ENCODE peak calls at places on chromosomes 1 and 21, in ten cellular contexts. C is stimulated activated CD8-positive, alpha-beta memory T cell treated with anti-CD3 and anti-CD28 coated beads, Interleukin-2, amount 100 ng/mL, for 48 hours; D is AG08396; X is activated T-helper 1 cell treated with Interleukin-2 at 50 U/mL for 16 hours; N is hepatocyte; U is GM13976; S is activated CD8-positive, alpha-beta memory T cell treated with anti-CD3 and anti-CD28 coated beads for 24 hours; G is NCI-H1048; Q is T-helper 1 cell; W is substantia nigra. K is an unnamed sample.

GRCh38 chr21:39020751-39021474 is 162.3 kb downstream of the PSMG1 start:
- DNase-seq in C (no peak), N (no peak), X (no peak), W (no peak), U (no peak), Q (no peak), G (no peak), S (no peak), D (peak), K (no peak)

GRCh38 chr21:32584472-32584871 is 851 bp downstream of the TCP10L start:
- DNase-seq in S (no peak), X (no peak), N (no peak), C (no peak), Q (no peak), U (no peak), D (no peak), G (no peak), W (no peak), K (no peak)

GRCh38 chr1:54875000-54875399 is 12.0 kb downstream of the DHCR24 start:
- DNase-seq in G (no peak), S (no peak), X (no peak), N (no peak), D (no peak), C (no peak), U (no peak), Q (no peak), W (no peak), K (no peak)

GRCh38 chr1:171266930-171267329 is 18.6 kb downstream of the FMO1 start:
- DNase-seq in X (no peak), G (no peak), C (no peak), Q (no peak), U (no peak), D (no peak), W (no peak), N (no peak), S (no peak), K (no peak)

GRCh38 chr21:44792653-44793052 is 9.0 kb downstream of the UBE2G2 start:
- DNase-seq in X (no peak), S (no peak), G (no peak), Q (no peak), D (no peak), U (no peak), N (no peak), W (no peak), C (no peak), K (no peak)

GRCh38 chr1:30765610-30766434 is 8.2 kb upstream of the LAPTM5 start:
- DNase-seq in U (peak), Q (no peak), X (no peak), C (no peak), S (no peak), D (no peak), G (no peak), N (no peak), W (no peak), K (no peak)

GRCh38 chr1:207463021-207463420 is 8.9 kb downstream of the CR2 start:
- DNase-seq in U (no peak), X (no peak), D (peak), S (no peak), Q (no peak), G (no peak), C (no peak), W (no peak), N (no peak), K (no peak)

GRCh38 chr1:231807498-231807897 is 180.9 kb downstream of the DISC1 start:
- DNase-seq in G (no peak), X (no peak), Q (no peak), S (no peak), U (no peak), W (no peak), C (no peak), N (no peak), D (no peak), K (no peak)

GRCh38 chr1:231616667-231617066 is 9.9 kb upstream of the DISC1 start:
- DNase-seq in W (no peak), D (no peak), U (no peak), X (no peak), G (no peak), N (no peak), Q (no peak), S (no peak), C (no peak), K (no peak)

GRCh38 chr1:1867164-1867563 is 23.7 kb downstream of the GNB1 start:
- DNase-seq in Q (no peak), X (no peak), U (no peak), C (no peak), G (no peak), N (no peak), D (no peak), S (no peak), W (no peak), K (no peak)

GRCh38 chr1:237492359-237492758 is 398.4 kb downstream of the ZP4 start:
- DNase-seq in N (no peak), W (no peak), X (no peak), U (no peak), Q (no peak), S (no peak), G (no peak), D (no peak), C (no peak), K (no peak)

GRCh38 chr1:112935474-112936289 is 20.3 kb downstream of the SLC16A1 start:
- DNase-seq in S (no peak), X (no peak), U (no peak), C (no peak), G (no peak), N (no peak), W (no peak), Q (no peak), D (no peak), K (no peak)

GRCh38 chr1:12528021-12528852 is 89.8 kb downstream of the DHRS3 start:
- DNase-seq in S (no peak), N (peak), W (no peak), C (no peak), U (no peak), G (no peak), Q (no peak), X (no peak), D (peak), K (peak)

GRCh38 chr1:244989813-244990212 is 125.5 kb upstream of the HNRNPU start:
- DNase-seq in X (no peak), N (no peak), S (no peak), G (no peak), D (no peak), C (no peak), Q (no peak), W (no peak), U (no peak), K (no peak)

GRCh38 chr21:25881524-25882376 is 147.0 kb downstream of the GABPA start:
- DNase-seq in W (no peak), N (peak), U (peak), X (peak), C (peak), D (peak), S (peak), Q (peak), G (peak), K (peak)

GRCh38 chr21:44368711-44369446 is 15.5 kb downstream of the TRPM2 start:
- DNase-seq in X (no peak), N (peak), U (no peak), D (no peak), W (no peak), G (no peak), C (no peak), S (no peak), Q (no peak), K (no peak)

GRCh38 chr21:17900990-17901385 is 81.8 kb upstream of the C21orf91 start:
- DNase-seq in N (no peak), X (no peak), S (no peak), U (no peak), G (no peak), W (no peak), D (no peak), Q (no peak), C (no peak), K (no peak)

GRCh38 chr1:180933141-180933540 is 20.4 kb downstream of the KIAA1614 start:
- DNase-seq in S (no peak), U (no peak), W (no peak), Q (no peak), G (no peak), D (no peak), X (no peak), C (no peak), N (no peak), K (no peak)

GRCh38 chr1:226310637-226311195 is 1.8 kb upstream of the LIN9 start:
- DNase-seq in U (no peak), D (no peak), N (no peak), X (no peak), C (no peak), Q (no peak), G (no peak), W (no peak), S (no peak), K (no peak)

GRCh38 chr1:108125312-108126138 is 74.6 kb downstream of the SLC25A24 start:
- DNase-seq in U (peak), Q (peak), X (peak), C (peak), N (peak), S (peak), G (peak), D (peak), W (no peak), K (peak)

GRCh38 chr1:6154525-6155319 is 25.4 kb downstream of the CHD5 start:
- DNase-seq in S (no peak), D (no peak), C (no peak), U (no peak), Q (no peak), X (no peak), G (no peak), W (no peak), N (no peak), K (no peak)

GRCh38 chr1:213693864-213694263 is 293.9 kb upstream of the PROX1 start:
- DNase-seq in U (no peak), S (no peak), D (no peak), W (no peak), G (no peak), Q (no peak), C (no peak), N (no peak), X (no peak), K (no peak)

GRCh38 chr1:175208773-175209492 is 16.4 kb upstream of the KIAA0040 start:
- DNase-seq in C (no peak), G (no peak), D (no peak), S (no peak), X (peak), N (no peak), U (no peak), W (no peak), Q (peak), K (no peak)

GRCh38 chr1:235408503-235408960 is 41.3 kb downstream of the TBCE start:
- DNase-seq in U (no peak), D (no peak), X (no peak), W (no peak), N (peak), S (no peak), Q (no peak), C (no peak), G (no peak), K (no peak)

GRCh38 chr1:54480201-54480848 is 67.7 kb upstream of the ACOT11 start:
- DNase-seq in Q (no peak), X (no peak), S (no peak), W (no peak), N (peak), G (no peak), U (no peak), D (no peak), C (no peak), K (no peak)

GRCh38 chr1:159197767-159198557 is 6.7 kb upstream of the ACKR1 start:
- DNase-seq in X (no peak), D (peak), C (peak), N (peak), S (peak), U (peak), Q (no peak), G (peak), W (peak), K (peak)

GRCh38 chr21:42809577-42810440 is 69.5 kb downstream of the WDR4 start:
- DNase-seq in Q (no peak), G (no peak), X (no peak), D (no peak), W (no peak), C (no peak), S (peak), N (no peak), U (no peak), K (no peak)

GRCh38 chr21:42525228-42525604 is 11.6 kb downstream of the SLC37A1 start:
- DNase-seq in C (no peak), U (no peak), N (peak), Q (no peak), S (no peak), G (no peak), W (no peak), D (no peak), X (no peak), K (peak)

GRCh38 chr21:45885597-45885929 is 96.0 kb upstream of the COL6A1 start:
- DNase-seq in S (no peak), G (no peak), X (no peak), Q (no peak), U (no peak), C (no peak), W (no peak), N (no peak), D (no peak), K (no peak)

GRCh38 chr1:61253912-61254628 is 171.7 kb downstream of the NFIA start:
- DNase-seq in Q (no peak), S (no peak), N (no peak), X (no peak), G (no peak), U (no peak), C (no peak), W (no peak), D (no peak), K (no peak)

K was measured in gastrocnemius medialis.